ENCODE peak calls at places on chromosomes 11 and 22, in seven cellular contexts. B, A, E, L, P, G and N are unnamed samples.

GRCh38 chr11:86670179-86670578 is 2.2 kb downstream of the ME3 start:
- DNase-seq in B (no peak), A (peak; percentile 35), E (peak; percentile 90), L (no peak), P (no peak), G (no peak), N (no peak)

GRCh38 chr11:33005175-33005574 is 10.5 kb upstream of the DEPDC7 start:
- DNase-seq in B (no peak), A (no peak), E (no peak), L (no peak), P (no peak), G (no peak), N (no peak)

GRCh38 chr11:35160902-35161585 is 22.1 kb downstream of the CD44 start:
- DNase-seq in B (no peak), A (no peak), E (no peak), L (no peak), P (no peak), G (no peak), N (no peak)

GRCh38 chr11:75286826-75287465 is 46.4 kb downstream of the TPBGL start:
- DNase-seq in B (no peak), A (no peak), E (no peak), L (no peak), P (no peak), G (no peak), N (no peak)

GRCh38 chr22:41568811-41569210 is 8.0 kb downstream of the CSDC2 start:
- DNase-seq in B (no peak), A (no peak), E (no peak), L (no peak), P (no peak), G (no peak), N (no peak)

GRCh38 chr22:49306632-49306975 is 521.1 kb downstream of the BRD1 start:
- DNase-seq in B (no peak), A (no peak), E (no peak), L (peak; percentile 46), P (peak; percentile 3), G (no peak), N (peak; percentile 43)

GRCh38 chr11:14554959-14555358 is 34.8 kb upstream of the PSMA1 start:
- DNase-seq in B (no peak), A (peak; percentile 51), E (peak; percentile 89), L (no peak), P (no peak), G (no peak), N (no peak)

GRCh38 chr22:25548866-25549464 is 15.5 kb upstream of the GRK3 start:
- DNase-seq in B (no peak), A (no peak), E (no peak), L (no peak), P (no peak), G (no peak), N (no peak)

GRCh38 chr11:64086263-64086938 is 50.7 kb downstream of the FLRT1 start:
- DNase-seq in B (no peak), A (peak; percentile 27), E (peak; percentile 75), L (no peak), P (peak; percentile 20), G (no peak), N (no peak)

GRCh38 chr11:45815747-45816146 is 10.8 kb downstream of the SLC35C1 start:
- DNase-seq in B (no peak), A (no peak), E (no peak), L (no peak), P (no peak), G (peak; percentile 61), N (no peak)

GRCh38 chr11:45093761-45094455 is 52.5 kb upstream of the PRDM11 start:
- DNase-seq in B (no peak), A (no peak), E (no peak), L (no peak), P (no peak), G (no peak), N (peak; percentile 34)

GRCh38 chr11:11608783-11609232 is 13.0 kb downstream of the GALNT18 start:
- DNase-seq in B (no peak), A (no peak), E (peak; percentile 37), L (no peak), P (no peak), G (no peak), N (no peak)

GRCh38 chr11:11798586-11799438 is 43.0 kb upstream of the USP47 start:
- DNase-seq in B (peak; percentile 60), A (peak; percentile 91), E (peak; percentile 82), L (peak; percentile 89), P (peak; percentile 86), G (peak; percentile 83), N (peak; percentile 89)

GRCh38 chr11:10392680-10393079 is 62.4 kb upstream of the AMPD3 start:
- DNase-seq in B (no peak), A (no peak), E (no peak), L (no peak), P (no peak), G (no peak), N (peak; percentile 44)

GRCh38 chr11:58358969-58359368 is at the start of gene OR5B17:
- DNase-seq in B (no peak), A (no peak), E (no peak), L (no peak), P (no peak), G (no peak), N (no peak)

GRCh38 chr11:114059278-114059983 is at the start of gene ZBTB16:
- DNase-seq in B (no peak), A (peak; percentile 74), E (peak; percentile 95), L (peak; percentile 95), P (peak; percentile 79), G (peak; percentile 83), N (peak; percentile 93)

GRCh38 chr11:94169516-94169915 is 40.9 kb downstream of the PANX1 start:
- DNase-seq in B (no peak), A (no peak), E (no peak), L (no peak), P (no peak), G (no peak), N (no peak)

GRCh38 chr11:29328961-29329441 is 687.8 kb downstream of the KCNA4 start:
- DNase-seq in B (peak; percentile 62), A (peak; percentile 16), E (peak; percentile 72), L (no peak), P (no peak), G (no peak), N (no peak)

GRCh38 chr11:73315288-73316020 is 7.4 kb downstream of the ARHGEF17 start:
- DNase-seq in B (no peak), A (no peak), E (no peak), L (no peak), P (no peak), G (no peak), N (no peak)

GRCh38 chr22:30697975-30698374 is 3.3 kb downstream of the OSBP2 start:
- DNase-seq in B (no peak), A (no peak), E (no peak), L (peak; percentile 32), P (no peak), G (no peak), N (no peak)

GRCh38 chr11:35647535-35648092 is 15.0 kb upstream of the TRIM44 start:
- DNase-seq in B (no peak), A (no peak), E (no peak), L (no peak), P (no peak), G (no peak), N (no peak)

GRCh38 chr11:102154806-102155205 is 44.6 kb downstream of the YAP1 start:
- DNase-seq in B (no peak), A (no peak), E (peak; percentile 83), L (no peak), P (no peak), G (no peak), N (no peak)

GRCh38 chr11:1177771-1178090 is 20.0 kb downstream of the MUC5AC start:
- DNase-seq in B (no peak), A (no peak), E (no peak), L (no peak), P (no peak), G (no peak), N (no peak)

GRCh38 chr11:29318134-29318845 is 698.5 kb downstream of the KCNA4 start:
- DNase-seq in B (no peak), A (no peak), E (no peak), L (no peak), P (no peak), G (no peak), N (no peak)

GRCh38 chr22:27883656-27884350 is 35.3 kb downstream of the PITPNB start:
- DNase-seq in B (no peak), A (no peak), E (no peak), L (no peak), P (no peak), G (no peak), N (no peak)

GRCh38 chr11:24855951-24856350 is 359.1 kb downstream of the LUZP2 start:
- DNase-seq in B (no peak), A (no peak), E (no peak), L (no peak), P (no peak), G (no peak), N (no peak)

GRCh38 chr11:65649656-65650546 is 12.0 kb downstream of the SIPA1 start:
- DNase-seq in B (no peak), A (no peak), E (no peak), L (no peak), P (no peak), G (peak; percentile 35), N (no peak)

DNA sequence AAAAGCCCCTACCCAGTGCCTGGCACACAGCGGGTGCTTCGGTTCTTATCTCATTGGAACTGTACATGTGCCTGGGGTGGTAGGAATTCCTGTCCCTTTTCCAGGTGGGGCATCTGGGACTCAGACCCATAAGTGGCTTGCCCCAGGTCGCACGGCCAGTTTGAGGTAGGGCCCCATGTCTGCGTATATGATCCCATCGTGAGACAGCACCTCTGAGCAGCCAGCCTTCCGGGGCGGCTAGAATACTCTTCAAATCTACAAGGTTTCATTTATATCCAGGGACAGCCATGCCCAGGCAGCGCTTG is 33.4 kb upstream of the SMIM38 start:
- DNase-seq in B (no peak), A (no peak), E (no peak), L (no peak), P (no peak), G (no peak), N (no peak)
- H3K4me3 ChIP-seq in B (no peak overlapping the region), A (no peak overlapping the region), E (no peak overlapping the region), L (no peak overlapping the region), P (no peak overlapping the region), G (no peak overlapping the region), N (no peak overlapping the region)

GRCh38 chr22:36323182-36323854 is 64.4 kb downstream of the MYH9 start:
- DNase-seq in B (no peak), A (no peak), E (peak; percentile 93), L (peak; percentile 79), P (peak; percentile 59), G (no peak), N (peak; percentile 93)
- TF ChIP-seq CTCF in B (no peak), A (no peak), E (peak; percentile 17), L (no peak), P (no peak), G (no peak), N (no peak)

DNA sequence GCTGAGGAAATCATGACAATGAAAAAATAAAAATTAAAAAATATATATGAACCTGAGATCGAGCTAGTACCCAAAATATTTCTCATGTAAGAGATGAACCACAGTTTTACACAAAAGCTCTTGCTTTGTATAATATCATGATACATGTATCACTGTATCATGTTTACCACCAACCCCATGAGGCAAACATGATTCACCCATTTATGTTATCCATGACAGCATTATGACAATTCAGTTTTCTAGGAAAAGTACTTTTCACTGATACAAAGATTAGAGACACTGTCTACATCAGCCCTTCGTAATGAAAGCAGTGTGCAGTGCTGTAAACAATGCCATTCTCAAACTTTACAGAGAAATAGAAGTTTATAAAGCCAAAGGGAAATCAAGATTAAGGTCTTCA is 852.5 kb upstream of the LRRC4C start:
- DNase-seq in B (no peak), A (no peak), E (no peak), L (no peak), P (no peak), G (no peak), N (no peak)
- H3K4me1 ChIP-seq in B (no peaks in the 10 kb centered on the region), A (no peaks in the 10 kb centered on the region), E (no peaks in the 10 kb centered on the region), L (no peaks in the 10 kb centered on the region), P (no peaks in the 10 kb centered on the region), G (no peaks in the 10 kb centered on the region), N (no peaks in the 10 kb centered on the region)

GRCh38 chr22:38335077-38335476 is 17.8 kb upstream of the CSNK1E start:
- DNase-seq in B (no peak), A (no peak), E (peak; percentile 46), L (no peak), P (no peak), G (no peak), N (no peak)
- H3K4me3 ChIP-seq in B (no peak overlapping the region), A (no peak overlapping the region), E (no peak overlapping the region), L (no peak overlapping the region), P (no peak overlapping the region), G (no peak overlapping the region), N (no peak overlapping the region)